ENCODE peak calls at places on chromosomes 3 and 15, in seven cellular contexts. One of them, this sample, is unnamed.

GRCh38 chr3:168933614-168934013 is 729.9 kb downstream of the MECOM start:
- DNase-seq in NCI-H460: no peak
- DNase-seq in GM23248: peak
- DNase-seq in AG04450: no peak
- DNase-seq in amniotic stem cell: no peak
- DNase-seq in KG1: no peak
- DNase-seq in NCI-H2029: no peak
- DNase-seq in this sample: no peak

GRCh38 chr15:43509002-43509922 is 8.1 kb upstream of the MAP1A start:
- DNase-seq in NCI-H460: no peak
- DNase-seq in GM23248: peak
- DNase-seq in AG04450: no peak
- DNase-seq in amniotic stem cell: no peak
- DNase-seq in KG1: no peak
- DNase-seq in NCI-H2029: no peak
- DNase-seq in this sample: no peak

GRCh38 chr3:157573780-157574378 is 70.7 kb upstream of the VEPH1 start:
- DNase-seq in NCI-H460: no peak
- DNase-seq in GM23248: peak
- DNase-seq in AG04450: no peak
- DNase-seq in amniotic stem cell: no peak
- DNase-seq in KG1: no peak
- DNase-seq in NCI-H2029: no peak
- DNase-seq in this sample: no peak

GRCh38 chr3:37074178-37074577 is 80.9 kb downstream of the MLH1 start:
- DNase-seq in NCI-H460: no peak
- DNase-seq in GM23248: peak
- DNase-seq in AG04450: peak
- DNase-seq in amniotic stem cell: peak
- DNase-seq in KG1: no peak
- DNase-seq in NCI-H2029: no peak
- DNase-seq in this sample: no peak

GRCh38 chr15:100309109-100309983 is 32.4 kb downstream of the ADAMTS17 start:
- DNase-seq in NCI-H460: no peak
- DNase-seq in GM23248: no peak
- DNase-seq in AG04450: no peak
- DNase-seq in amniotic stem cell: no peak
- DNase-seq in KG1: no peak
- DNase-seq in NCI-H2029: no peak
- DNase-seq in this sample: no peak

GRCh38 chr3:195556390-195556789 is 13.3 kb upstream of the PPP1R2 start:
- DNase-seq in NCI-H460: no peak
- DNase-seq in GM23248: peak
- DNase-seq in AG04450: no peak
- DNase-seq in amniotic stem cell: no peak
- DNase-seq in KG1: no peak
- DNase-seq in NCI-H2029: no peak
- DNase-seq in this sample: no peak

GRCh38 chr3:194139085-194139976 is 3.4 kb downstream of the HES1 start:
- DNase-seq in NCI-H460: no peak
- DNase-seq in GM23248: peak
- DNase-seq in AG04450: no peak
- DNase-seq in amniotic stem cell: peak
- DNase-seq in KG1: peak
- DNase-seq in NCI-H2029: peak
- DNase-seq in this sample: no peak

GRCh38 chr3:27696906-27697305 is 25.2 kb downstream of the EOMES start:
- DNase-seq in NCI-H460: no peak
- DNase-seq in GM23248: no peak
- DNase-seq in AG04450: no peak
- DNase-seq in amniotic stem cell: no peak
- DNase-seq in KG1: no peak
- DNase-seq in NCI-H2029: no peak
- DNase-seq in this sample: no peak

GRCh38 chr3:72661115-72661457 is 187.2 kb downstream of the SHQ1 start:
- DNase-seq in NCI-H460: no peak
- DNase-seq in GM23248: peak
- DNase-seq in AG04450: peak
- DNase-seq in amniotic stem cell: peak
- DNase-seq in KG1: no peak
- DNase-seq in NCI-H2029: peak
- DNase-seq in this sample: peak

GRCh38 chr3:80096909-80097308 is 329.1 kb upstream of the ROBO1 start:
- DNase-seq in NCI-H460: no peak
- DNase-seq in GM23248: no peak
- DNase-seq in AG04450: no peak
- DNase-seq in amniotic stem cell: no peak
- DNase-seq in KG1: no peak
- DNase-seq in NCI-H2029: no peak
- DNase-seq in this sample: no peak

GRCh38 chr3:188518416-188518815 is 364.5 kb downstream of the LPP start:
- DNase-seq in NCI-H460: no peak
- DNase-seq in GM23248: no peak
- DNase-seq in AG04450: no peak
- DNase-seq in amniotic stem cell: no peak
- DNase-seq in KG1: no peak
- DNase-seq in NCI-H2029: no peak
- DNase-seq in this sample: no peak

GRCh38 chr15:77002954-77003912 is 8.3 kb downstream of the PSTPIP1 start:
- DNase-seq in NCI-H460: no peak
- DNase-seq in GM23248: no peak
- DNase-seq in AG04450: no peak
- DNase-seq in amniotic stem cell: no peak
- DNase-seq in KG1: peak
- DNase-seq in NCI-H2029: no peak
- DNase-seq in this sample: no peak

GRCh38 chr15:75065467-75065850 is 42.1 kb downstream of the PPCDC start:
- DNase-seq in NCI-H460: no peak
- DNase-seq in GM23248: no peak
- DNase-seq in AG04450: no peak
- DNase-seq in amniotic stem cell: no peak
- DNase-seq in KG1: no peak
- DNase-seq in NCI-H2029: no peak
- DNase-seq in this sample: no peak

GRCh38 chr3:165185707-165186327 is 10.4 kb downstream of the SLITRK3 start:
- DNase-seq in NCI-H460: peak
- DNase-seq in GM23248: peak
- DNase-seq in AG04450: peak
- DNase-seq in amniotic stem cell: peak
- DNase-seq in KG1: peak
- DNase-seq in NCI-H2029: peak
- DNase-seq in this sample: no peak

GRCh38 chr3:64667887-64668581 is 19.8 kb downstream of the ADAMTS9 start:
- DNase-seq in NCI-H460: no peak
- DNase-seq in GM23248: no peak
- DNase-seq in AG04450: no peak
- DNase-seq in amniotic stem cell: no peak
- DNase-seq in KG1: no peak
- DNase-seq in NCI-H2029: no peak
- DNase-seq in this sample: no peak

GRCh38 chr3:49017978-49018706 is at the start of gene DALRD3:
- DNase-seq in NCI-H460: no peak
- DNase-seq in GM23248: peak
- DNase-seq in AG04450: no peak
- DNase-seq in amniotic stem cell: peak
- DNase-seq in KG1: peak
- DNase-seq in NCI-H2029: peak
- DNase-seq in this sample: peak

GRCh38 chr3:76362643-76363042 is 577.3 kb upstream of the ZNF717 start:
- DNase-seq in NCI-H460: no peak
- DNase-seq in GM23248: no peak
- DNase-seq in AG04450: no peak
- DNase-seq in amniotic stem cell: no peak
- DNase-seq in KG1: no peak
- DNase-seq in NCI-H2029: no peak
- DNase-seq in this sample: no peak